ENCODE peak calls at places on chromosomes 12 and 14, in four cellular contexts. X is Peyer's patch, L is HCT116, F is adrenal gland. C is an unnamed sample.
A peak's percentile ranks its signal among the peaks of the same experiment; 100 is the strongest.

GRCh38 chr12:124916370-124917134 is 2.1 kb upstream of the UBC start:
- DNase-seq in X (peak; percentile 88), F (peak; percentile 73), L (peak; percentile 90), C (no peak)

GRCh38 chr12:46401703-46402102 is 29.1 kb upstream of the SLC38A2 start:
- DNase-seq in L (no peak), X (no peak), F (no peak), C (no peak)

GRCh38 chr12:111048991-111049390 is 128.6 kb upstream of the MYL2 start:
- DNase-seq in L (no peak), F (no peak), X (no peak), C (no peak)

GRCh38 chr14:29037428-29037827 is 270.8 kb downstream of the FOXG1 start:
- DNase-seq in F (no peak), X (no peak), L (no peak), C (no peak)

GRCh38 chr12:48143898-48144297 is 13.4 kb downstream of the ASB8 start:
- DNase-seq in X (no peak), F (no peak), L (no peak), C (no peak)

GRCh38 chr14:56156096-56156495 is 37.9 kb downstream of the PELI2 start:
- DNase-seq in X (no peak), F (no peak), L (no peak), C (no peak)

GRCh38 chr12:57852620-57853509 is 6.3 kb upstream of the CTDSP2 start:
- DNase-seq in X (no peak), L (no peak), F (no peak), C (peak; percentile 21)

GRCh38 chr14:35949933-35950332 is 123.8 kb downstream of the BRMS1L start:
- DNase-seq in L (no peak), X (no peak), F (no peak), C (no peak)

GRCh38 chr12:91189526-91189925 is 6.9 kb upstream of the DCN start:
- DNase-seq in F (no peak), L (no peak), X (no peak), C (no peak)

GRCh38 chr12:124823272-124823970 is 40.2 kb downstream of the SCARB1 start:
- DNase-seq in L (no peak), F (no peak), X (no peak), C (no peak)

GRCh38 chr12:129535351-129535750 is 368.5 kb downstream of the TMEM132D start:
- DNase-seq in F (no peak), X (no peak), L (no peak), C (no peak)

GRCh38 chr14:36222337-36222736 is 45.8 kb upstream of the PTCSC3 start:
- DNase-seq in L (no peak), X (no peak), F (no peak), C (no peak)

GRCh38 chr12:111084605-111085004 is 164.2 kb upstream of the MYL2 start:
- DNase-seq in L (no peak), X (no peak), F (no peak), C (no peak)

GRCh38 chr12:51661199-51661598 is 70.2 kb downstream of the SCN8A start:
- DNase-seq in L (no peak), F (no peak), X (no peak), C (no peak)

GRCh38 chr14:65813760-65814387 is 401.3 kb downstream of the FUT8 start:
- DNase-seq in F (no peak), X (no peak), L (no peak), C (no peak)

GRCh38 chr12:66693901-66694513 is 15.1 kb upstream of the GRIP1 start:
- DNase-seq in L (peak; percentile 52), F (peak; percentile 21), X (no peak), C (peak; percentile 47)

GRCh38 chr14:84036863-84037262 is 1493.1 kb upstream of the FLRT2 start:
- DNase-seq in L (no peak), F (no peak), X (no peak), C (no peak)

GRCh38 chr14:78153069-78153351 is 17.2 kb upstream of the NRXN3 start:
- DNase-seq in L (no peak), F (no peak), X (no peak), C (peak; percentile 38)

GRCh38 chr14:67532998-67533753 is at the start of gene PLEKHH1:
- DNase-seq in X (peak; percentile 90), L (peak; percentile 47), F (peak; percentile 85), C (peak; percentile 44)

GRCh38 chr14:62081012-62081612 is 318.9 kb downstream of the SNAPC1 start:
- DNase-seq in F (no peak), L (no peak), X (peak; percentile 68), C (no peak)

GRCh38 chr12:87848248-87848868 is 180.8 kb downstream of the C12orf50 start:
- DNase-seq in X (no peak), L (peak; percentile 54), F (peak; percentile 20), C (peak; percentile 62)

GRCh38 chr14:50311974-50312733 is at the start of the genes DMAC2L and L2HGDH:
- DNase-seq in L (peak; percentile 88), X (peak; percentile 97), F (peak; percentile 95), C (peak; percentile 95)

GRCh38 chr12:59239993-59240392 is 319.7 kb upstream of the LRIG3 start:
- DNase-seq in F (no peak), L (no peak), X (no peak), C (no peak)

GRCh38 chr12:88375301-88375959 is 204.8 kb downstream of the KITLG start:
- DNase-seq in F (no peak), X (no peak), L (no peak), C (no peak)

DNA sequence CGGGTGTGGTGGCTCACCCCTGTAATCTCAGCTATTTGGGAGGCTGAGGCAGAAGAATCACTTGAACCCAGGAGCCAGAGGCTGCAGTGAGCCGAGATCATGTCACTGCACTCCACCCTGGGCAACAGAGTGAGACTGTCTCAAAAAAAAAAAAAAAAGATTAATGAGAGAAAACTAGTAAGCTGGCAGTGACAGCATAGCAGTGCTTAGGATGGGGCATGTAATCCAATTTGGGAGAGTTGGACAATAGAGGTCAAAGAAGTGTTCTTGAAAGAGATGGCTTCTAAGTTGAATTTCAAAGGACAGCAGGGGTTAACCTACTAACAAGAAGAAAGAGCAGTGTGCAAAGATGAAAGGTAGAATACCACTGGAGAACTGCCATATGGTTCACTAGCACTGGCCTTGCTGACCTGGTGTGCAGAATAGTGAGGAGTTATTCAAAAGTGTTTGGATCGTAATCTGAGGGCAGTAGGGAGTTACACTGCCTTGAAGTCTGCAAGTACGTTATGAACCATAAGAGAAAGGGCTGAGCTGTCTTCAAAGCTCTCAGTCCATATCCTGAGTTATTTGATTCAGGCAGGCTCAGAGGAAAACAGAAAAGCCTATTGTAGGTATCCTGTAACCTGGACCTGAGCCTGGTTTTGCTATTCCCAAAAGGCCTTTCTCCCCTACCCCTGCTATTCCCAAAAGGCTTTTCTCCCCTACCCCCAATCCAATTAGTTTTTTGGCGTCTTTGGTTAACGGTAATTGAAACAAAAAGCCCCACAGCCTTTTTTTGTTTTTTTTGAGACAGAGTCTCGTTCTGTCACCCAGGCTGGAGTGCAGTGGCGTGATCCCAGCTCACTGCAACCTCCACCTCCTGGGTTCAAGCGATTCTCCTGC is 3.4 kb downstream of the XPOT start:
- DNase-seq in F (no peak), L (no peak), X (no peak), C (peak; percentile 16)
- TF ChIP-seq POLR2A in F (no peak), L (no peak), X (no peak), C (no peak)

DNA sequence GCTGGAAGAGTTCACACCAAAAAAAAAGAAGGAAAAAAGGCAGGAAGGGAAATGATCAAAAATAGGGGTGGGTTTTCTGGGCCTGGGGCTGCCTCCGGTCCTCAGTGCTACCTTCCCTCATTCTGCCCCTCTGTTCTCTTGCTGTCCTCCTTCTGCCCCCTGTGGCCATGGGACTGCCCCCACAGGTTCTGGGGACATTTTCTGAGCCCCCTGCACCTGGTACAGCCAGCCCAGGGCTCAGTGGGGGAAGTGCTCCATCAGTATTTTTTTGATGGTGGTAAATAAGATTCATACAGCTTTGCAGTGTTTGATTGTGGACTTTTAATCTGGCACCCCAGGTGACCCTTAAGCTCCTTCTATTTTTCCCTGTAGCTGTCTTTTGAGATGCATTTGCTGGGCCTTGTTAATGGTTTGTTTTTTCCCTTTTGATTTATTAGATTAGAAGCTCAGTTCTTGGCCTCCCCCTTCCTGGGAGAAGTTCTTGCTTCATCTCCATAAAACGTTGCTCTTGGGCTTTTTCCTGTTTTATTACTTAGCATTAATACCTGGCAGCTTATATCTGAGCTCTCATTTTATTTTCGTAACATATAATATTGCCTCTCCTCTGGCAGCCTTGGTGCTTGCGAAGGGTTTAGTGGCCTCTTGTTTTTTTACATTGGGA is 43.0 kb downstream of the CHST11 start:
- DNase-seq in L (no peak), X (no peak), F (no peak), C (no peak)
- TF ChIP-seq POLR2A in L (no peak), X (no peak), F (no peak), C (no peak)

GRCh38 chr12:93441111-93441616 is 583 bp downstream of the UBE2N start:
- DNase-seq in F (peak; percentile 54), L (no peak), X (peak; percentile 69), C (peak; percentile 66)

GRCh38 chr12:93443576-93443975 is 1.8 kb upstream of the UBE2N start:
- DNase-seq in L (no peak), X (no peak), F (no peak), C (no peak)

GRCh38 chr12:93440043-93440835 is 1.5 kb downstream of the UBE2N start:
- DNase-seq in X (no peak), F (no peak), L (no peak), C (peak; percentile 39)

GRCh38 chr12:93442411-93443340 is 929 bp upstream of the UBE2N start:
- DNase-seq in F (no peak), X (no peak), L (no peak), C (peak; percentile 45)

GRCh38 chr12:93441617-93442410 is at the start of gene UBE2N:
- DNase-seq in X (peak; percentile 98), L (peak; percentile 88), F (peak; percentile 97), C (peak; percentile 96)
- TF ChIP-seq POLR2A in X (peak; percentile 69), L (peak; percentile 87), F (peak; percentile 21), C (peak; percentile 85)

GRCh38 chr12:56336361-56337167 is 2.1 kb upstream of the IL23A start:
- DNase-seq in X (no peak), F (no peak), L (no peak), C (no peak)

GRCh38 chr12:56332512-56333196 is 1.1 kb downstream of the PAN2 start:
- DNase-seq in X (no peak), F (no peak), L (no peak), C (peak; percentile 18)

GRCh38 chr12:56333197-56333678 is 562 bp downstream of the PAN2 start:
- DNase-seq in X (no peak), L (no peak), F (no peak), C (no peak)

GRCh38 chr12:56334490-56334793 is 642 bp upstream of the PAN2 start:
- DNase-seq in F (no peak), L (no peak), X (no peak), C (peak; percentile 61)

GRCh38 chr12:56333679-56334489 is at the start of gene PAN2:
- DNase-seq in F (peak; percentile 94), X (peak; percentile 98), L (peak; percentile 98), C (peak; percentile 98)
- TF ChIP-seq POLR2A in F (peak; percentile 18), X (peak; percentile 50), L (peak; percentile 82), C (peak; percentile 90)

GRCh38 chr12:132639996-132640520 is 21.5 kb downstream of the P2RX2 start:
- DNase-seq in X (no peak), L (no peak), F (no peak), C (no peak)

GRCh38 chr12:132640936-132641335 is 22.4 kb downstream of the P2RX2 start:
- DNase-seq in X (no peak), F (no peak), L (no peak), C (no peak)

GRCh38 chr12:132641811-132642650 is 23.5 kb downstream of the P2RX2 start:
- DNase-seq in X (no peak), L (no peak), F (no peak), C (no peak)

GRCh38 chr12:132646850-132647249 is 28.3 kb downstream of the P2RX2 start:
- DNase-seq in L (no peak), F (no peak), X (no peak), C (no peak)

GRCh38 chr12:132642846-132643835 is 24.6 kb downstream of the P2RX2 start:
- DNase-seq in L (no peak), X (no peak), F (no peak), C (no peak)
- TF ChIP-seq POLR2A in L (no peak), X (no peak), F (no peak), C (no peak)

C was measured in erythroblast.